ENCODE peak calls at places on chromosomes 5 and 9, in nine cellular contexts. N is RPMI7951; G is nucleus accumbens; F is choroid plexus epithelial cell; O is stimulated activated CD4-positive, alpha-beta T cell treated with anti-CD3 and anti-CD28 coated beads, Interleukin-12 subunit alpha, Interleukin-12 subunit beta, amount 100 ng/mL, for 4 hours; S is EH; T is activated T-cell treated with anti-CD3 and anti-CD28 coated beads, Interleukin-2, amount 50 U/mL, for 1 hour; B is H1; J is SIG-M5. E is an unnamed sample.

GRCh38 chr5:2371419-2371710 is 380.1 kb downstream of the IRX2 start:
- DNase-seq in N (no peak), B (no peak), O (no peak), F (no peak), G (no peak), S (no peak), J (no peak), T (no peak), E (no peak)

GRCh38 chr5:155416765-155417164 is 403.2 kb downstream of the KIF4B start:
- DNase-seq in O (no peak), J (no peak), S (no peak), F (no peak), B (no peak), N (no peak), T (no peak), G (no peak), E (no peak)

GRCh38 chr5:77143998-77144836 is 57.1 kb upstream of the ZBED3 start:
- DNase-seq in B (peak), F (peak), N (peak), T (peak), G (peak), O (peak), S (peak), J (no peak), E (peak)

GRCh38 chr5:113678924-113679575 is 165.6 kb downstream of the YTHDC2 start:
- DNase-seq in B (no peak), N (peak), G (peak), J (peak), O (no peak), T (no peak), S (peak), F (peak), E (peak)

GRCh38 chr5:86748538-86749105 is 130.9 kb downstream of the COX7C start:
- DNase-seq in F (no peak), B (no peak), S (no peak), J (no peak), G (no peak), O (no peak), N (no peak), T (no peak), E (no peak)

GRCh38 chr9:14692536-14692917 is 705 bp downstream of the ZDHHC21 start:
- DNase-seq in F (peak), S (peak), G (no peak), J (no peak), B (no peak), T (no peak), O (no peak), N (peak), E (no peak)

GRCh38 chr5:112240011-112240410 is 179.1 kb downstream of the EPB41L4A start:
- DNase-seq in S (peak), N (peak), G (no peak), O (no peak), T (no peak), F (no peak), B (no peak), J (no peak), E (no peak)

GRCh38 chr9:32551491-32552049 is 557 bp upstream of the SMIM27 start:
- DNase-seq in S (no peak), G (peak), F (peak), J (no peak), O (peak), B (no peak), T (peak), N (peak), E (no peak)

GRCh38 chr9:133453651-133454050 is 6.1 kb upstream of the CACFD1 start:
- DNase-seq in T (no peak), S (no peak), O (no peak), F (no peak), B (no peak), J (no peak), G (no peak), N (no peak), E (no peak)

GRCh38 chr5:109656829-109657228 is 32.9 kb upstream of the MAN2A1 start:
- DNase-seq in T (peak), F (peak), B (no peak), O (peak), S (peak), J (peak), G (no peak), N (peak), E (no peak)

GRCh38 chr5:142529626-142530278 is 156.1 kb downstream of the FGF1 start:
- DNase-seq in B (no peak), G (no peak), N (peak), T (no peak), F (peak), J (no peak), O (no peak), S (peak), E (no peak)

GRCh38 chr9:89114741-89115140 is 63.9 kb downstream of the SHC3 start:
- DNase-seq in G (no peak), S (no peak), T (no peak), B (no peak), N (no peak), F (no peak), J (no peak), O (no peak), E (no peak)

GRCh38 chr5:130002876-130003275 is 98.6 kb downstream of the CHSY3 start:
- DNase-seq in O (no peak), F (no peak), N (no peak), B (no peak), G (no peak), S (no peak), T (no peak), J (no peak), E (no peak)

GRCh38 chr5:111407562-111407961 is 104.8 kb downstream of the STARD4 start:
- DNase-seq in O (no peak), N (no peak), T (no peak), F (no peak), B (no peak), J (no peak), G (no peak), S (peak), E (no peak)

GRCh38 chr5:142385194-142385593 is 60.4 kb upstream of the SPRY4 start:
- DNase-seq in G (no peak), T (no peak), B (no peak), F (peak), O (no peak), S (peak), N (peak), J (no peak), E (no peak)

GRCh38 chr5:163318707-163319106 is 118.7 kb upstream of the CCNG1 start:
- DNase-seq in G (no peak), S (no peak), J (no peak), T (no peak), O (no peak), F (no peak), N (no peak), B (no peak), E (no peak)

GRCh38 chr5:95864944-95865504 is 42.5 kb upstream of the GLRX start:
- DNase-seq in G (no peak), O (no peak), B (no peak), J (no peak), N (no peak), S (peak), F (no peak), T (no peak), E (no peak)

GRCh38 chr5:115321309-115321708 is 24.9 kb upstream of the CCDC112 start:
- DNase-seq in G (no peak), F (peak), J (no peak), S (peak), N (peak), O (no peak), T (no peak), B (no peak), E (no peak)

E was measured in T1000.